ENCODE peak calls at places on chromosome 22, in five cellular contexts. J is fibroblast of lung, U is neural progenitor cell, A is mammary epithelial cell, X is GM23338. L is an unnamed sample.

GRCh38 chr22:42335839-42336378 is 65.5 kb upstream of the TCF20 start:
- DNase-seq in A (no peak), X (no peak), U (no peak), J (no peak), L (no peak)

GRCh38 chr22:27311666-27312566 is 489.6 kb downstream of the MN1 start:
- DNase-seq in J (peak; percentile 47), X (peak; percentile 48), A (no peak), U (peak; percentile 51), L (no peak)

GRCh38 chr22:29665486-29665885 is 54.3 kb upstream of the CABP7 start:
- DNase-seq in J (no peak), A (no peak), X (no peak), U (no peak), L (no peak)

GRCh38 chr22:17810570-17811116 is 36.4 kb upstream of the BID start:
- DNase-seq in J (no peak), A (no peak), U (no peak), X (no peak), L (no peak)

GRCh38 chr22:17912942-17913704 is 111.2 kb downstream of the MICAL3 start:
- DNase-seq in X (peak; percentile 15), U (no peak), J (no peak), A (no peak), L (no peak)

GRCh38 chr22:32590556-32590955 is 115.9 kb downstream of the FBXO7 start:
- DNase-seq in A (peak; percentile 46), U (no peak), J (peak; percentile 88), X (no peak), L (no peak)

GRCh38 chr22:33923660-33924246 is 3.5 kb upstream of the LARGE1 start:
- DNase-seq in X (peak; percentile 98), U (peak; percentile 94), J (peak; percentile 59), A (peak; percentile 59), L (peak; percentile 32)

GRCh38 chr22:31647921-31648320 is 14.1 kb downstream of the PISD start:
- DNase-seq in A (no peak), J (no peak), U (no peak), X (no peak), L (no peak)

GRCh38 chr22:40418366-40419201 is 48.2 kb downstream of the SGSM3 start:
- DNase-seq in A (no peak), J (no peak), X (no peak), U (peak; percentile 14), L (no peak)

GRCh38 chr22:33000342-33001280 is 57.6 kb downstream of the SYN3 start:
- DNase-seq in A (peak; percentile 44), X (peak; percentile 92), U (peak; percentile 91), J (peak; percentile 37), L (no peak)

GRCh38 chr22:29580200-29580810 is 608 bp downstream of the NIPSNAP1 start:
- DNase-seq in U (peak; percentile 22), A (no peak), X (peak; percentile 38), J (no peak), L (no peak)

GRCh38 chr22:41989246-41989645 is 9.3 kb upstream of the WBP2NL start:
- DNase-seq in X (no peak), J (no peak), U (no peak), A (no peak), L (no peak)

GRCh38 chr22:32531955-32532818 is 57.6 kb downstream of the FBXO7 start:
- DNase-seq in A (peak; percentile 84), X (peak; percentile 97), U (peak; percentile 63), J (peak; percentile 95), L (peak; percentile 35)

GRCh38 chr22:21009638-21010425 is 5.1 kb upstream of the P2RX6 start:
- DNase-seq in U (peak; percentile 88), A (peak; percentile 58), J (peak; percentile 48), X (peak; percentile 83), L (no peak)

GRCh38 chr22:21922370-21923162 is 30.1 kb downstream of the PPM1F start:
- DNase-seq in A (no peak), U (no peak), X (no peak), J (no peak), L (no peak)

GRCh38 chr22:22893077-22893805 is 5.6 kb downstream of the IGLL5 start:
- DNase-seq in X (peak; percentile 8), U (no peak), J (no peak), A (no peak), L (no peak)

GRCh38 chr22:22090650-22091399 is 108.2 kb upstream of the TOP3B start:
- DNase-seq in J (no peak), X (no peak), A (no peak), U (no peak), L (no peak)

GRCh38 chr22:31635638-31636306 is 26.2 kb downstream of the PISD start:
- DNase-seq in J (no peak), U (no peak), A (no peak), X (no peak), L (no peak)

GRCh38 chr22:40557972-40558371 is 78.5 kb downstream of the MRTFA start:
- DNase-seq in U (no peak), X (no peak), A (no peak), J (no peak), L (no peak)

GRCh38 chr22:41447435-41448188 is 1.0 kb upstream of the TOB2 start:
- DNase-seq in U (peak; percentile 90), X (peak; percentile 72), J (peak; percentile 72), A (peak; percentile 45), L (no peak)

GRCh38 chr22:19855504-19856409 is 1.1 kb upstream of the GNB1L start:
- DNase-seq in U (no peak), A (peak; percentile 57), J (peak; percentile 55), X (peak; percentile 71), L (no peak)

GRCh38 chr22:31240011-31240410 is 27.9 kb downstream of the LIMK2 start:
- DNase-seq in A (no peak), U (no peak), X (no peak), J (peak; percentile 48), L (no peak)

DNA sequence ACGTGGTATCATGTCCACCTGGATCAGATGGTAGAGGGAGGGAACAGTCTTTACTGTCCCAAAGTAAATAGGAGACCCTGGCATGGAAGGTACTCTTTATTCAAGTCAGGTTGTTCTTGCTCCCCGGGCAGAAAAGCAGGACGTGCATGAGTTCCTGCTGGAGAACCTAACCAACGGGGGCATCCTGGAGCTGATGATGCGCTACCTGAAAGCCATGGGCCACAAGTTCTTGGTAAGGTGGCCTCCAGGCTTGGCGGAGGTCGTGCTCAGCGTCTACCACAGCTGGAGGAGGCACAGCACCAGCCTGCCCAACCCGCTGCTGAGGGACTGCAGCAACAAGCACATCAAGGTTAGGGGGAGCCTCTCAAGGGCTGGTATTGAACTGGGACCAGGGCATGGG is 48.7 kb downstream of the CABIN1 start:
- DNase-seq in J (no peak), A (no peak), X (no peak), U (no peak), L (no peak)
- TF ChIP-seq EZH2 in J (no peak), A (no peak), X (no peak), U (no peak), L (no peak)

DNA sequence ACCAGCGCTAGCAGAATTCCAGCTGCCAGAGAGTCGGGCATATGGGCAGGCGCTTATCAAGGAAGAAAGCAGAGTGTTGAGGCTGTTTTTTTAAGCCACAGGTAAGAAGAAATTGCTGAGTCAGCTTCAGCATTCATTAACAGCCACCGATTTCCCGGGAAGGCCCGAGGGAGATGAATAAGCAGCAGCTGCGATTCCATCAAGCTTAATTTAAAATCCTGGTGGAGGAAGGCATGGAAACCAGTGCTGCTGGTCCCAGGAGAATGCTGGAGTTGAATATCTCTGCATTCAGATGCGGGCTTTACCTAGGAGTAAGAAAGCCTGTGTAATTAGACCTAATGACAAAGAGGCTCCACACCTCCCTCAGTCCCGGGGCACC is 168.8 kb downstream of the BRD1 start:
- DNase-seq in J (no peak), X (no peak), A (no peak), U (no peak), L (no peak)
- H3K4me1 ChIP-seq in J (no peaks in the 10 kb centered on the region), X (no peaks in the 10 kb centered on the region), A (no peaks in the 10 kb centered on the region), U (peaks cover 11% of the 10 kb centered on the region), L (no peaks in the 10 kb centered on the region)

DNA sequence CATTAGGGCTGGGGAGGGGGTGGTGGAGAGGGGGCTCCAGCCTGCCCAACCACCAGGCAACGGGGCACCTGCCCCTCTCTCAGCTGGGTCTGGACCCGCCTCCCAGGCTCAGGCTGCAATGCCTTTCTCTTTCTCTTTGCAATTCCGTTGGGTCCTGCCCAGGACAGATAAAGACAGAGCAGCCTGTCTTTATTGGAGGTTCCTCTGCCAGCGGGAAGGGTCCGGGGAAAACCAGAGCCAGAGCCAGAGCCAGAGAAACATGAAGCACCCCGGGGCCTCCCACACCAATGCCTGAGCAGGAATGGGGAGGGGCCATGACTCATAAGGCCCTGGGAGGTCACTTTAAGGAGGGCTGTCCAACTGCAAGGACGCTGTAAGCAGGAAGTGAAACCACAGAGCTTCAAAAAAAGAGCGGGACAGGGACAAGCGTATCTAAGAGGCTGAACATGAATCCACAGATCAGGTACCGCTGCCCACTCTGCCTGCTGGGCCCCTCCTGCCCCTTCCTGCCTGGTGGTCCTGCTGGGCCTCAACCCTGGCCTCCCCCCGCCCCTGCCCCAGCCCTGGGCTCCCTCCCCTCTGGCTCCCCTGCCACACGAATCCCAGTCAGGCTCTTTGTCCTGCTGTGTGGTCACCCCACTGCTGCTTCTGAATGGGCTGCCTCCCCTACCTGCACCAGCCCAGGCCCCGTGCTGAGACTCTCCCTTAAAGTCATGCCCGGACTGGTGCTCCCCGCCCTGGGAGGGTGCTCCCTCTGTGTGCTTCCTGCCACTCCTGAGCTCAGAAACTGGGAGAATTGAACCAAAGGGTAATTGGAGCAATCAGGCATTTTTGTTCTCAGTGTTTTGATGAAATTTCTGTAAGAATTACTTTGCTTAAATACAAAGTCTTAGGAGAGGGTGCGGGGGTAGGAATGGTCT is at the start of gene APOBEC3B:
- DNase-seq in J (peak; percentile 96), A (peak; percentile 93), U (peak; percentile 47), X (peak; percentile 77), L (peak; percentile 32)
- H3K27ac ChIP-seq in J (peak within 1 kb of the TSS; percentile 68), A (peak within 1 kb of the TSS; percentile 82), U (no peak within 1 kb of the TSS), X (no peak within 1 kb of the TSS), L (peak within 1 kb of the TSS; percentile 71)

GRCh38 chr22:44557064-44557748 is 59.2 kb upstream of the RTL6 start:
- DNase-seq in X (no peak), U (no peak), J (no peak), A (no peak), L (no peak)
- TF ChIP-seq EZH2 in X (no peak), U (no peak), J (no peak), A (no peak), L (no peak)